ENCODE peak calls at places on chromosomes 16 and 17, in nine cellular contexts. One of them, this sample, is unnamed. For H3K27me3, the result is how much of the 10 kb centered on the place peaks cover.

GRCh38 chr17:32498362-32498761 is 11.6 kb downstream of the CDK5R1 start:
- DNase-seq in BE2C: no peak
- DNase-seq in right cardiac atrium: no peak
- DNase-seq in dorsolateral prefrontal cortex: no peak
- DNase-seq in aorta: peak
- DNase-seq in upper lobe of right lung: peak
- DNase-seq in brain microvascular endothelial cell: no peak
- DNase-seq in left ventricle myocardium inferior: no peak
- DNase-seq in PC-3: no peak
- DNase-seq in this sample: no peak

GRCh38 chr17:77144227-77144626 is 3.5 kb downstream of the SEC14L1 start:
- DNase-seq in dorsolateral prefrontal cortex: no peak
- DNase-seq in right cardiac atrium: no peak
- DNase-seq in left ventricle myocardium inferior: no peak
- DNase-seq in brain microvascular endothelial cell: no peak
- DNase-seq in upper lobe of right lung: no peak
- DNase-seq in PC-3: no peak
- DNase-seq in BE2C: no peak
- DNase-seq in aorta: no peak
- DNase-seq in this sample: no peak

GRCh38 chr17:44909681-44910144 is 5.6 kb downstream of the GFAP start:
- DNase-seq in aorta: peak
- DNase-seq in dorsolateral prefrontal cortex: no peak
- DNase-seq in left ventricle myocardium inferior: no peak
- DNase-seq in brain microvascular endothelial cell: peak
- DNase-seq in BE2C: no peak
- DNase-seq in right cardiac atrium: no peak
- DNase-seq in PC-3: peak
- DNase-seq in upper lobe of right lung: no peak
- DNase-seq in this sample: peak

GRCh38 chr16:70611224-70611598 is 35.1 kb upstream of the IL34 start:
- DNase-seq in aorta: no peak
- DNase-seq in dorsolateral prefrontal cortex: no peak
- DNase-seq in left ventricle myocardium inferior: no peak
- DNase-seq in upper lobe of right lung: no peak
- DNase-seq in right cardiac atrium: no peak
- DNase-seq in BE2C: no peak
- DNase-seq in PC-3: no peak
- DNase-seq in brain microvascular endothelial cell: no peak
- DNase-seq in this sample: no peak

GRCh38 chr17:77106874-77107358 is 33.9 kb upstream of the SEC14L1 start:
- DNase-seq in right cardiac atrium: no peak
- DNase-seq in upper lobe of right lung: no peak
- DNase-seq in BE2C: no peak
- DNase-seq in aorta: no peak
- DNase-seq in left ventricle myocardium inferior: no peak
- DNase-seq in brain microvascular endothelial cell: no peak
- DNase-seq in PC-3: no peak
- DNase-seq in dorsolateral prefrontal cortex: no peak
- DNase-seq in this sample: no peak

GRCh38 chr16:56314244-56314850 is 111.0 kb downstream of the AMFR start:
- DNase-seq in right cardiac atrium: no peak
- DNase-seq in upper lobe of right lung: no peak
- DNase-seq in aorta: no peak
- DNase-seq in dorsolateral prefrontal cortex: no peak
- DNase-seq in BE2C: no peak
- DNase-seq in PC-3: no peak
- DNase-seq in left ventricle myocardium inferior: no peak
- DNase-seq in brain microvascular endothelial cell: no peak
- DNase-seq in this sample: no peak

GRCh38 chr17:11485802-11486421 is 112.4 kb upstream of the DNAH9 start:
- DNase-seq in dorsolateral prefrontal cortex: no peak
- DNase-seq in right cardiac atrium: no peak
- DNase-seq in BE2C: no peak
- DNase-seq in upper lobe of right lung: no peak
- DNase-seq in left ventricle myocardium inferior: no peak
- DNase-seq in aorta: no peak
- DNase-seq in brain microvascular endothelial cell: no peak
- DNase-seq in PC-3: no peak
- DNase-seq in this sample: no peak

GRCh38 chr16:29811896-29812665 is at the start of gene PRRT2:
- DNase-seq in PC-3: peak
- DNase-seq in right cardiac atrium: peak
- DNase-seq in dorsolateral prefrontal cortex: peak
- DNase-seq in aorta: peak
- DNase-seq in brain microvascular endothelial cell: no peak
- DNase-seq in BE2C: peak
- DNase-seq in upper lobe of right lung: no peak
- DNase-seq in left ventricle myocardium inferior: peak
- DNase-seq in this sample: peak

GRCh38 chr17:28928061-28928460 is 23.3 kb downstream of the PHF12 start:
- DNase-seq in BE2C: no peak
- DNase-seq in left ventricle myocardium inferior: no peak
- DNase-seq in upper lobe of right lung: no peak
- DNase-seq in right cardiac atrium: no peak
- DNase-seq in brain microvascular endothelial cell: peak
- DNase-seq in aorta: no peak
- DNase-seq in dorsolateral prefrontal cortex: no peak
- DNase-seq in PC-3: no peak
- DNase-seq in this sample: peak

GRCh38 chr16:15034266-15035162 is 21.4 kb downstream of the NTAN1 start:
- DNase-seq in BE2C: no peak
- DNase-seq in left ventricle myocardium inferior: no peak
- DNase-seq in right cardiac atrium: no peak
- DNase-seq in aorta: peak
- DNase-seq in PC-3: no peak
- DNase-seq in dorsolateral prefrontal cortex: no peak
- DNase-seq in upper lobe of right lung: peak
- DNase-seq in brain microvascular endothelial cell: no peak
- DNase-seq in this sample: no peak

GRCh38 chr17:42623732-42624596 is 14.5 kb downstream of the TUBG1 start:
- DNase-seq in left ventricle myocardium inferior: no peak
- DNase-seq in upper lobe of right lung: no peak
- DNase-seq in aorta: no peak
- DNase-seq in dorsolateral prefrontal cortex: no peak
- DNase-seq in right cardiac atrium: no peak
- DNase-seq in brain microvascular endothelial cell: no peak
- DNase-seq in PC-3: peak
- DNase-seq in BE2C: no peak
- DNase-seq in this sample: peak

GRCh38 chr17:81419333-81419885 is 24.2 kb downstream of the BAHCC1 start:
- DNase-seq in right cardiac atrium: peak
- DNase-seq in dorsolateral prefrontal cortex: no peak
- DNase-seq in brain microvascular endothelial cell: peak
- DNase-seq in PC-3: peak
- DNase-seq in BE2C: peak
- DNase-seq in left ventricle myocardium inferior: peak
- DNase-seq in aorta: peak
- DNase-seq in upper lobe of right lung: peak
- DNase-seq in this sample: peak

GRCh38 chr17:39092672-39093250 is 58.7 kb downstream of the PLXDC1 start:
- DNase-seq in right cardiac atrium: no peak
- DNase-seq in aorta: no peak
- DNase-seq in BE2C: no peak
- DNase-seq in left ventricle myocardium inferior: no peak
- DNase-seq in PC-3: no peak
- DNase-seq in dorsolateral prefrontal cortex: no peak
- DNase-seq in upper lobe of right lung: no peak
- DNase-seq in brain microvascular endothelial cell: no peak
- DNase-seq in this sample: no peak

GRCh38 chr17:1769826-1770477 is 8.1 kb downstream of the SERPINF1 start:
- DNase-seq in dorsolateral prefrontal cortex: no peak
- DNase-seq in right cardiac atrium: no peak
- DNase-seq in brain microvascular endothelial cell: no peak
- DNase-seq in aorta: no peak
- DNase-seq in BE2C: no peak
- DNase-seq in upper lobe of right lung: no peak
- DNase-seq in left ventricle myocardium inferior: no peak
- DNase-seq in PC-3: peak
- DNase-seq in this sample: no peak

GRCh38 chr16:67158637-67159600 is 790 bp downstream of the TRADD start:
- DNase-seq in BE2C: peak
- DNase-seq in dorsolateral prefrontal cortex: no peak
- DNase-seq in brain microvascular endothelial cell: no peak
- DNase-seq in upper lobe of right lung: peak
- DNase-seq in right cardiac atrium: peak
- DNase-seq in PC-3: peak
- DNase-seq in aorta: peak
- DNase-seq in left ventricle myocardium inferior: peak
- DNase-seq in this sample: peak

DNA sequence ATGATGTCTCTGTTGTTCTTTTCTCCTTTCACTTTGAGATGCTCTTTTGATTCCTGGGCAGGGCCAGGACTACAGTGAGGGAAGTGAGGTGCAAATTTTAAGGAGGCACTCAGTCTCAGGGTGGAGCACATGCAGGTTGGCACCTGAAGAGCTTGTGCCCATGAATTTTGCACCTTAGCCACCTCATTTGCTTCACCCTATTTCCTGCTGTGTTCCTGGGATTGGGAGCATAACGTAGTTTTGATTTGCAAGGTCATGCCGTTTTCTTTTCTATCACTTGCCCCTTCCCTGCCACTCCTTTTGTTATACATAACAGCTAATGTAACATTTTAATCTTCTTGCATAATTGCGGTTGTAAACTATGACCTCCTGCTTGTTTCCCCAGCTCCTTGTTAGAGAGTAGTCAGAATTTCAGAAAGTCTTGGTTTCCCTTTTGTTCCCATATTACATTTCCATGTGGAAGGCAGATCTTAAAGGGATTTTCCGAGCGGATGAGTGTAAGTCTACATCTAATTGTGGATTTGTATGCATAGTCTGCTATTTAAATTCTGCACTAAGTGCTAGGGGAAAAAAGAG is 9.8 kb downstream of the PMFBP1 start:
- DNase-seq in BE2C: no peak
- DNase-seq in PC-3: no peak
- DNase-seq in brain microvascular endothelial cell: no peak
- DNase-seq in upper lobe of right lung: no peak
- DNase-seq in right cardiac atrium: no peak
- DNase-seq in aorta: no peak
- DNase-seq in left ventricle myocardium inferior: no peak
- DNase-seq in dorsolateral prefrontal cortex: no peak
- DNase-seq in this sample: no peak
- H3K4me3 ChIP-seq in BE2C: no peak
- H3K4me3 ChIP-seq in PC-3: no peak
- H3K4me3 ChIP-seq in brain microvascular endothelial cell: no peak
- H3K4me3 ChIP-seq in upper lobe of right lung: no peak
- H3K4me3 ChIP-seq in right cardiac atrium: no peak
- H3K4me3 ChIP-seq in aorta: no peak
- H3K4me3 ChIP-seq in left ventricle myocardium inferior: no peak
- H3K4me3 ChIP-seq in dorsolateral prefrontal cortex: no peak
- H3K4me3 ChIP-seq in this sample: no peak

DNA sequence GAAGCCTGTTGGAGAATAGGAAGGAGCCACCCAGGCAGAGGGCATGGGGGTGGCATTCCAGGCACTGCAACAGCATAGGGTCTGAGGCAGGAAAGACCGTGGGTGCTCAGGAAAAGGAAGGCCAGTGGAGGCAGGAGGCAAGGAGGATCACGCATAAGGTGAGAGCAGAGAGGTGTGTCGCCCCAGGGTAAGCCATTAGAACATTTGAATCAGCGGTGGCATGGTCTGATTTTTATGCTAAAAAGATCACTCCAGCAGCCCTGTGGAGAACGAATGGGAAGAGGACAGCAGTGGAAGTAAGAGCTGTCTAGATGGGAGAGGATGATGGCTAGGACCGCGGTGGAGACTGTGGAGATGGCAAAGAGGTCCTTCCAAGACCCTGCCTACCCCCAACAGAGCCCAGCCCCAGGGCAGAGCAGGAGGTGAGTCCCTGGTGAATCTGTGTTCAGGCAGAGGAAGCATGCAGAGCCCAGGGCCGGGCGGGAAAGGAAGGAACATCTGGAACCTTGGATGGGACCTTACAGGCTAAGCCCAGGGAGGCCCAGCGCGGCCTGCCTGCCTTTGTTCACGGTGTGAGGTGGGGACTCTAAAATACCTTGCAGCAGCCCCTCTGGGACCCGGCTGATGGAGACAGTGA is 7.8 kb downstream of the LPO start:
- DNase-seq in brain microvascular endothelial cell: no peak
- DNase-seq in upper lobe of right lung: no peak
- DNase-seq in dorsolateral prefrontal cortex: no peak
- DNase-seq in aorta: no peak
- DNase-seq in PC-3: no peak
- DNase-seq in right cardiac atrium: no peak
- DNase-seq in BE2C: no peak
- DNase-seq in left ventricle myocardium inferior: no peak
- DNase-seq in this sample: no peak
- H3K27me3 ChIP-seq in brain microvascular endothelial cell: under half
- H3K27me3 ChIP-seq in upper lobe of right lung: under half
- H3K27me3 ChIP-seq in dorsolateral prefrontal cortex: under half
- H3K27me3 ChIP-seq in aorta: under half
- H3K27me3 ChIP-seq in PC-3: under half
- H3K27me3 ChIP-seq in right cardiac atrium: under half
- H3K27me3 ChIP-seq in BE2C: half or more
- H3K27me3 ChIP-seq in left ventricle myocardium inferior: half or more
- H3K27me3 ChIP-seq in this sample: under half

DNA sequence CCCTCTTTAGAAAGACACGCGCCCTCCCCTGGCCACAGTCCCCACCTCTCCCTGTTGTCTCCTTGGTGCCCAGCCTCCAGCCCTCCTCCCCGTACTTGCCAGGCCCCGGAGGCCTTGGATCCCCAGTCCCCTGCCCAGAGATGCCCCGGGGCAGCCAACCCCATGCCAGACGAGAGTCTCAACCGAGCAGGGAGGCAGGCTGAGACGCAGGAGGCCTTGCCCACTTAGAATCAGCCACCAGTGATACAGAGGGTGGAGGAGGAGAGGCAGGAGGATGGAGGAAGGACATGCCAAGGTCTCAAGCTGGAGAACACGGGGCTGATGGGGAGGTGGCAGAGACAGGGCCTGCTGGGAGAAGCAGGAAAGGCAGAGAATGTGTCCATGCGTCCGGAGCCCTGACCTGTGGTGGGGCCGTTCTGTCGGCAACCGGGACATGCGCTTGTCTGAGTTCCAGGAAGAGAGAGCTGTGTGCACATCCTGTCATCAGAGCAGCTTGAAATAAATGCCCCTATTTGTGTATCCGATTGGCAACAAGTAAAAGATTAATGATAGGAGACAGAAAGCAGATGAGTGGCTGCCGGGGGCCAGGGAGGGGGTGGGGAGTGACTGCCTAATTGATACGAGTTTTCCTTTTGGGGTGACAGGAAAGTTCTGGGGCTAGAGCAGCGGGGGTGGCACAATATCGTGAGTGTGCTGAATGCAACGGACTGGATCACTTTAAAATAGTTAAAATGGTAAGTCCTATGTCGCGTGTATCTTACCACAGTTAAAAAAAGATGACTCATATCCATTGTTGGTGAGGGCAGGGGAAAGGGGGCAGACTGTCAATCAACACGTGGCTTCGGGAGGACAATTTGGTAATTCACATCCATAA is 44.7 kb upstream of the MEAK7 start:
- DNase-seq in brain microvascular endothelial cell: no peak
- DNase-seq in upper lobe of right lung: no peak
- DNase-seq in PC-3: no peak
- DNase-seq in left ventricle myocardium inferior: no peak
- DNase-seq in aorta: no peak
- DNase-seq in dorsolateral prefrontal cortex: no peak
- DNase-seq in BE2C: no peak
- DNase-seq in right cardiac atrium: no peak
- DNase-seq in this sample: no peak
- H3K4me3 ChIP-seq in brain microvascular endothelial cell: no peak
- H3K4me3 ChIP-seq in upper lobe of right lung: no peak
- H3K4me3 ChIP-seq in PC-3: no peak
- H3K4me3 ChIP-seq in left ventricle myocardium inferior: no peak
- H3K4me3 ChIP-seq in aorta: no peak
- H3K4me3 ChIP-seq in dorsolateral prefrontal cortex: no peak
- H3K4me3 ChIP-seq in BE2C: no peak
- H3K4me3 ChIP-seq in right cardiac atrium: no peak
- H3K4me3 ChIP-seq in this sample: no peak

GRCh38 chr16:85554114-85554790 is 58.9 kb upstream of the GSE1 start:
- DNase-seq in right cardiac atrium: peak
- DNase-seq in upper lobe of right lung: peak
- DNase-seq in BE2C: peak
- DNase-seq in PC-3: peak
- DNase-seq in aorta: no peak
- DNase-seq in dorsolateral prefrontal cortex: no peak
- DNase-seq in left ventricle myocardium inferior: peak
- DNase-seq in brain microvascular endothelial cell: peak
- DNase-seq in this sample: peak
- H3K27me3 ChIP-seq in right cardiac atrium: under half
- H3K27me3 ChIP-seq in upper lobe of right lung: under half
- H3K27me3 ChIP-seq in BE2C: under half
- H3K27me3 ChIP-seq in PC-3: under half
- H3K27me3 ChIP-seq in aorta: under half
- H3K27me3 ChIP-seq in dorsolateral prefrontal cortex: under half
- H3K27me3 ChIP-seq in left ventricle myocardium inferior: under half
- H3K27me3 ChIP-seq in brain microvascular endothelial cell: under half
- H3K27me3 ChIP-seq in this sample: under half

This sample was measured in MG63.